ENCODE peak calls at places on chromosomes 12 and 14, in eight cellular contexts. C is IMR-90; M is fibroblast of lung; U is naive thymus-derived CD4-positive, alpha-beta T cell; W is CD8-positive, alpha-beta memory T cell; F is lung; G is GM23248; X is sigmoid colon. Z is an unnamed sample.
A peak's percentile ranks its signal among the peaks of the same experiment; 100 is the strongest.

GRCh38 chr14:55099741-55100140 is 29.3 kb upstream of the LGALS3 start:
- DNase-seq in C (peak; percentile 55), M (no peak), U (no peak), W (no peak), F (no peak), G (peak; percentile 43), X (peak; percentile 53), Z (no peak)

GRCh38 chr14:22887260-22887989 is 4.4 kb downstream of the REM2 start:
- DNase-seq in C (peak; percentile 75), M (peak; percentile 79), U (peak; percentile 56), W (no peak), F (peak; percentile 73), G (peak; percentile 69), X (peak; percentile 80), Z (no peak)

GRCh38 chr14:38989917-38990546 is 113.0 kb downstream of the SEC23A start:
- DNase-seq in C (no peak), M (no peak), U (no peak), W (no peak), F (no peak), G (no peak), X (no peak), Z (no peak)

GRCh38 chr14:72554994-72555608 is 338.8 kb downstream of the DPF3 start:
- DNase-seq in C (no peak), M (no peak), U (no peak), W (no peak), F (no peak), G (no peak), X (peak; percentile 54), Z (no peak)

GRCh38 chr14:72801841-72802587 is 91.9 kb downstream of the DPF3 start:
- DNase-seq in C (peak; percentile 31), M (peak; percentile 28), U (no peak), W (no peak), F (no peak), G (no peak), X (no peak), Z (no peak)

GRCh38 chr14:21102472-21103164 is 1.8 kb downstream of the TMEM253 start:
- DNase-seq in C (no peak), M (no peak), U (no peak), W (no peak), F (no peak), G (no peak), X (no peak), Z (no peak)

GRCh38 chr14:56274556-56274955 is 156.3 kb downstream of the PELI2 start:
- DNase-seq in C (no peak), M (no peak), U (no peak), W (no peak), F (no peak), G (peak; percentile 62), X (no peak), Z (no peak)

GRCh38 chr14:46215801-46216200 is 435.8 kb downstream of the RPL10L start:
- DNase-seq in C (no peak), M (no peak), U (no peak), W (no peak), F (no peak), G (no peak), X (no peak), Z (no peak)

GRCh38 chr12:10226740-10227139 is 14.1 kb downstream of the GABARAPL1 start:
- DNase-seq in C (no peak), M (no peak), U (no peak), W (no peak), F (no peak), G (no peak), X (no peak), Z (no peak)

GRCh38 chr14:28361486-28361885 is 405.1 kb upstream of the FOXG1 start:
- DNase-seq in C (no peak), M (no peak), U (no peak), W (no peak), F (no peak), G (no peak), X (no peak), Z (no peak)

GRCh38 chr12:132530451-132530850 is 40.5 kb downstream of the FBRSL1 start:
- DNase-seq in C (no peak), M (no peak), U (no peak), W (no peak), F (no peak), G (no peak), X (no peak), Z (no peak)

GRCh38 chr12:25427328-25428249 is 125.5 kb downstream of the LMNTD1 start:
- DNase-seq in C (peak; percentile 39), M (no peak), U (no peak), W (no peak), F (no peak), G (peak; percentile 26), X (no peak), Z (no peak)

GRCh38 chr12:76784600-76785051 is 20.7 kb downstream of the ZDHHC17 start:
- DNase-seq in C (peak; percentile 77), M (peak; percentile 87), U (no peak), W (no peak), F (no peak), G (peak; percentile 88), X (no peak), Z (no peak)

GRCh38 chr14:65208548-65208947 is 106.2 kb upstream of the MAX start:
- DNase-seq in C (no peak), M (no peak), U (no peak), W (no peak), F (no peak), G (no peak), X (peak; percentile 67), Z (no peak)

GRCh38 chr14:70188608-70189540 is at the start of gene SLC8A3:
- DNase-seq in C (peak; percentile 37), M (peak; percentile 48), U (no peak), W (no peak), F (no peak), G (peak; percentile 45), X (no peak), Z (no peak)

GRCh38 chr12:64801381-64801780 is 23.1 kb upstream of the TBC1D30 start:
- DNase-seq in C (no peak), M (no peak), U (no peak), W (no peak), F (no peak), G (no peak), X (no peak), Z (no peak)

GRCh38 chr12:100199023-100199346 is 1.6 kb upstream of the ACTR6 start:
- DNase-seq in C (no peak), M (no peak), U (no peak), W (no peak), F (no peak), G (no peak), X (no peak), Z (no peak)

GRCh38 chr14:35553808-35554207 is 19.8 kb downstream of the INSM2 start:
- DNase-seq in C (peak; percentile 73), M (peak; percentile 76), U (no peak), W (no peak), F (no peak), G (peak; percentile 55), X (no peak), Z (no peak)

GRCh38 chr12:50039151-50039835 is 14.0 kb upstream of the RACGAP1 start:
- DNase-seq in C (peak; percentile 78), M (peak; percentile 74), U (peak; percentile 77), W (peak; percentile 68), F (peak; percentile 87), G (peak; percentile 75), X (peak; percentile 89), Z (peak; percentile 93)

GRCh38 chr12:50032516-50033316 is 7.4 kb upstream of the RACGAP1 start:
- DNase-seq in C (no peak), M (no peak), U (no peak), W (no peak), F (no peak), G (peak; percentile 44), X (peak; percentile 58), Z (peak; percentile 28)

DNA sequence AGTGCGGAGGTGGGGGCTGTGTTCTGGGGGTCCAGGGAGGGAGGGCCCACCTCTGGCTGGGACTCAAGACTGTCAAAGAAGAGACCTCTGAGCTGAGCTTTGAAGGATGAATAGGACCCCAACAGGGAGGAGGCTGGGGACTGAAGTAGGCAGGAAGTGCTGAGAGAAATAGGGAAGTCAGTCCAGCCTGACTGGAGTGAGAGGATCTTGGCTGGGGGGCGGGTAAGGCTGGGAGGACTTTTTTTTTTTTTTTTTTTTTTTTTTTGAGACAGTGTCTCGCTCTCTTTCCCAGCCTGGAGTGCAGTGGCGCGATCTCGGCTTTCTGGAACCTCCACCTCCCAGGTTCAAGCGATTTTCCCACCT is 8.0 kb upstream of the RACGAP1 start:
- DNase-seq in C (no peak), M (no peak), U (no peak), W (no peak), F (no peak), G (no peak), X (peak; percentile 57), Z (no peak)
- H3K4me3 ChIP-seq in C (no peak overlapping the region), M (no peak overlapping the region), U (no peak overlapping the region), W (no peak overlapping the region), F (no peak overlapping the region), G (no peak overlapping the region), X (peak overlapping the region; percentile 39), Z (peak overlapping the region; percentile 37)

DNA sequence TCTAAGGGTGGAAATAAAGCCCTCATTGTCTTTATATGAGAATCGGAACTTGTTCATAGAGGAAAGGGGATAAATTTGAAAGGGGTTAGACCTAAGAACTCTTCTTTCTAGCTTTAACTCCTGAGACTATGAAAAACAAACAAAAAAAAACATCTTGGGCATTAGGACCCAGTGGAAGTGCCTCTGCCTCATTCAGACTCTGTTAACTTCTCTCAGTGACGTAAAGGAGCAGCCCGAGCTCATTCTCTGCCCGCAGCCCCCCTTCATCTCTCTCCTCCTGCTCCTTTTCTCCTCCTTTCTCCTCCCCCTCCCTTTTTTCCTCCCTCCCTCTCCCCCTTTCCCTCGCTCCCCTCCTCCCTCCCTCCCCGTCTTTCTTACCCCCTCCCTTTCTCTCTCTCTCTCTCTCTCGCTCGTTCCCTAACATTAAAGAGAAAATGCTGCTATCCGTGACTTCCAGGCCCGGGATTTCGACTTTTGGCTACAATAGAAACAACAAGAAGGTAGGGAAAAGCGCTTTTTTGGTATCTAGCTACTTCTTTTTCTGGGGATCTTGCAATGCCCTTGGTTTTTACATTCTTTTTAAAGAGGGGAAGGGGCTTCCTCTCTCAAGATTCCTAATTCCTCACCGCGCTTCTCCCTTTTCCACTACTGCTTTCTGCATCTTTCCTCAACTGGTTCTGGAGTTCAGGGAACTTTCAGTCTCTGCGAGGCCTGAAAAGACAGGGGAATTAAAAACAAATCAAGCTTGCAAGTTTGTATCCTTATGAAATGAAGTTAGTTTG is at the start of gene RBMS2:
- DNase-seq in C (peak; percentile 94), M (peak; percentile 94), U (peak; percentile 66), W (peak; percentile 28), F (peak; percentile 80), G (peak; percentile 96), X (peak; percentile 95), Z (peak; percentile 91)
- H3K4me1 ChIP-seq in C (peaks cover 8% of the 10 kb centered on the region), M (peaks cover 2% of the 10 kb centered on the region), U (peaks cover 23% of the 10 kb centered on the region), W (peaks cover 29% of the 10 kb centered on the region), F (peaks cover 2% of the 10 kb centered on the region), G (peaks cover 61% of the 10 kb centered on the region), X (peaks cover 54% of the 10 kb centered on the region), Z (peaks cover 45% of the 10 kb centered on the region)

GRCh38 chr12:48177985-48178384 is 5.5 kb upstream of the CCDC184 start:
- DNase-seq in C (no peak), M (no peak), U (no peak), W (no peak), F (no peak), G (no peak), X (no peak), Z (no peak)
- H3K27me3 ChIP-seq in C (peaks cover 44% of the 10 kb centered on the region), M (peaks cover 41% of the 10 kb centered on the region), U (no peaks in the 10 kb centered on the region), W (no peaks in the 10 kb centered on the region), F (no peaks in the 10 kb centered on the region), G (peaks cover 18% of the 10 kb centered on the region), X (peaks cover 50% of the 10 kb centered on the region), Z (no peaks in the 10 kb centered on the region)

DNA sequence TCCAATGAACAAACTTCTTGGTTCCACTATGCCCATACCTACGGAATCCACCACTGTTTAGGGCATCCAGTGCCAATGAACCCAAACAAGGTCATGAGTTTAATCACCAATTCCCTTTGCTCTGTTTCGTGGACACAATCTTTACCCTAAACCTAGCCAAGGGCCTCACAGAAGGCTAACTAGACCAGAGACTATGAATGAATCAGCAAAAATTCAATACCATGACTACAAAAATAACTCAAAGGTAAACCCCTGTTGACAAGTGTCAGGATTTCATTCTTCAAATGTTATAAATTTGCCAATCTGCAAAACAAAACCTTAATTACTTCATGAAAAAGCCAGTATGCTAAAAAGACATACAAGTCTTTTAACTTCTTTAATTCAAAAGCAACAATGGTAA is 96.7 kb downstream of the CEP128 start:
- DNase-seq in C (no peak), M (no peak), U (no peak), W (no peak), F (no peak), G (no peak), X (no peak), Z (no peak)
- H3K4me3 ChIP-seq in C (no peak overlapping the region), M (no peak overlapping the region), U (no peak overlapping the region), W (no peak overlapping the region), F (no peak overlapping the region), G (no peak overlapping the region), X (no peak overlapping the region), Z (no peak overlapping the region)